ENCODE peak calls at places on chromosomes 5 and 9, in ten cellular contexts. M is RWPE1, G is upper lobe of right lung, Y is A549, D is progenitor cell of endocrine pancreas, J is mucosa of descending colon, P is stomach, A is HFFc6, I is cardiac fibroblast, K is AG09309. B is an unnamed sample.

GRCh38 chr5:78964889-78965288 is 20.2 kb downstream of the ARSB start:
- DNase-seq in A (peak; percentile 59), M (peak; percentile 51), Y (peak; percentile 38), I (peak; percentile 86), J (no peak), K (no peak), P (no peak), G (no peak), D (no peak), B (no peak)

GRCh38 chr5:79255786-79256557 is 20.0 kb downstream of the JMY start:
- DNase-seq in J (no peak), M (peak; percentile 37), G (no peak), A (peak; percentile 23), K (no peak), P (peak; percentile 40), I (peak; percentile 53), D (peak; percentile 19), Y (peak; percentile 52), B (no peak)

GRCh38 chr5:128084228-128085167 is 932 bp downstream of the SLC12A2 start:
- DNase-seq in M (peak; percentile 50), P (peak; percentile 55), K (no peak), A (peak; percentile 2), Y (peak; percentile 29), D (peak; percentile 39), I (peak; percentile 32), G (peak; percentile 75), J (peak; percentile 74), B (peak; percentile 74)

GRCh38 chr5:67353500-67353931 is 156.9 kb upstream of the CD180 start:
- DNase-seq in A (no peak), D (no peak), Y (no peak), P (no peak), I (peak; percentile 36), K (no peak), J (peak; percentile 35), G (no peak), M (no peak), B (no peak)

GRCh38 chr9:12775373-12775962 is 648 bp downstream of the LURAP1L start:
- DNase-seq in A (no peak), P (no peak), I (no peak), K (no peak), D (peak; percentile 12), M (peak; percentile 5), G (peak; percentile 66), J (no peak), Y (no peak), B (no peak)

GRCh38 chr9:37032713-37033112 is 1.4 kb downstream of the PAX5 start:
- DNase-seq in M (no peak), G (no peak), Y (no peak), K (no peak), P (no peak), I (no peak), J (no peak), A (no peak), D (no peak), B (no peak)

GRCh38 chr5:73641811-73642210 is 15.8 kb downstream of the ARHGEF28 start:
- DNase-seq in G (no peak), I (no peak), J (no peak), A (no peak), Y (no peak), P (no peak), K (no peak), M (no peak), D (no peak), B (no peak)

GRCh38 chr5:39518516-39518915 is 93.7 kb upstream of the DAB2 start:
- DNase-seq in P (no peak), G (no peak), I (peak; percentile 85), A (peak; percentile 46), M (no peak), J (no peak), Y (no peak), K (peak; percentile 84), D (no peak), B (no peak)

GRCh38 chr5:62284946-62285891 is 20.8 kb upstream of the KIF2A start:
- DNase-seq in M (no peak), J (no peak), P (no peak), I (no peak), Y (no peak), G (no peak), D (no peak), K (no peak), A (no peak), B (no peak)

DNA sequence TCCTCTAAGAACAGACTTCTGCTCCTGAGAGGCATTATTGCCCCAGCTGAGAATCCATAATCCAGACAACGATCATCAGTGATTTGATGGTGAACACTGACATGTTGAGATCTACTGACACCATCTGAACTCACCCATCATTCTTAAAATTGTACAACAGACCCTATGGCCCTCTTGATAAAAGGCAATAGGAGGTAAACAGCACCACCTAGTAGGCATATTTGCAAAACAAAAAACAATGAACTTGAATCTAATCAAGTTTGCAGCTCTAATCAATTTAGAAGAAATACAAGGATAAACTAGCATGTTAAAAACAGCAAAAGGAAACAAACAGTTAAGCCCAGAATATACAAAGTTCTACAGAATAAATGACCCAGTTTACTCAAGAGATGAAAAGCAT is 89.6 kb downstream of the SFXN1 start:
- DNase-seq in M (no peak), G (no peak), Y (no peak), J (no peak), K (no peak), A (no peak), I (no peak), P (no peak), D (no peak), B (no peak)
- TF ChIP-seq CTCF in M (no peak), G (no peak), Y (peak; percentile 20), J (no peak), K (no peak), A (no peak), I (no peak), P (no peak), D (no peak), B (no peak)

DNA sequence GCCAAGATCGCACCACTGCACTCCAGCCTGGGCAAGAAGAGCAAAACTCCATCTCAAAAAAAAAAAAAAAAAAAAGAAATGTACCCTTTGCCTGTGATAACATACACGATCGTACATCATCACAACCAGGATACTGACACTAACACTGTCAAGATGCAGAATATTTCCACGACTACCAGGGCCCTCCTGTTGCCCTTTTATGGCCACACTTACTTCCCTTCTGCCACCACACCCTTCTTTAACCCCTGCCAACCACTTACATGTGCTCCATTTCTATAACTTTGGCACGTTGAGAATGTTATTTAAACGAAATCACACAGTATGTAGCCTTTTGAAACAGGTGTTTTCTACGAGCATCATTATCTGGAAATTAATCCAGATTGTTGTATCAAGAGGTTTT is 69.0 kb upstream of the OTULINL start:
- DNase-seq in K (no peak), Y (no peak), M (no peak), I (no peak), J (no peak), G (no peak), P (no peak), D (no peak), A (no peak), B (no peak)
- TF ChIP-seq CTCF in K (no peak), Y (no peak), M (no peak), I (no peak), J (no peak), G (no peak), P (no peak), D (no peak), A (no peak), B (no peak)

GRCh38 chr9:105194234-105194633 is 50.2 kb upstream of the SLC44A1 start:
- DNase-seq in G (no peak), P (no peak), D (no peak), J (no peak), M (no peak), A (no peak), I (no peak), K (no peak), Y (no peak), B (no peak)

GRCh38 chr9:105191508-105192118 is 52.8 kb upstream of the SLC44A1 start:
- DNase-seq in K (peak; percentile 59), J (no peak), P (no peak), A (no peak), D (no peak), M (no peak), G (no peak), I (peak; percentile 62), Y (peak; percentile 64), B (no peak)

GRCh38 chr9:105187781-105188180 is 56.7 kb upstream of the SLC44A1 start:
- DNase-seq in J (no peak), G (no peak), A (peak; percentile 62), P (no peak), M (peak; percentile 83), D (no peak), Y (peak; percentile 49), I (peak; percentile 93), K (peak; percentile 64), B (no peak)

GRCh38 chr9:105193560-105193959 is 50.9 kb upstream of the SLC44A1 start:
- DNase-seq in G (no peak), P (no peak), Y (no peak), J (no peak), M (no peak), D (no peak), A (no peak), I (no peak), K (no peak), B (no peak)

DNA sequence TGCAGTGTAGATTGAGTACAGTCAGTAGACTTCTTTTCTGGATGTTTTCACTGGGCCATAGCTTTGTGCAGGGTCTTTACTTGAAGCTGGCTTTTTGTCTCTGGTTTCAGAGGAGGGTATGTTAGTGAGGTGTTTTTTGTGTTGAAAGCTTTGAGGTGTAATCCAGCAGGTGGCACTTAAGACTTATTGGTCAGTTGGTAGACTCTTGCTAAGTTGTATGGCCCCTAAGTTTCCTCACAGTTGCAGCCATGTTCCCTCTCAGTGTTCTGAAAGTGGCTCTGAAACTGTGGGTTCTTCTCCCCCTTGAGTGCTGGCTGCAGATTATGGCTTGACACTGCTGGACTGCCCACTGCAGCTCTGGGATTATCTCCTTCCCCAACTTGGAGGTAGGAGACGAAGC is 55.7 kb upstream of the SLC44A1 start:
- DNase-seq in K (no peak), J (no peak), D (no peak), M (no peak), I (peak; percentile 41), P (no peak), Y (no peak), G (no peak), A (no peak), B (no peak)
- TF ChIP-seq CTCF in K (no peak), J (no peak), D (no peak), M (no peak), I (peak; percentile 4), P (no peak), Y (no peak), G (no peak), A (peak; percentile 17), B (no peak)

GRCh38 chr5:77066823-77067442 is 20.2 kb downstream of the ZBED3 start:
- DNase-seq in I (peak; percentile 82), K (peak; percentile 34), J (no peak), D (no peak), M (no peak), G (no peak), A (peak; percentile 34), P (no peak), Y (no peak), B (no peak)

GRCh38 chr5:77066191-77066590 is 20.9 kb downstream of the ZBED3 start:
- DNase-seq in Y (no peak), D (no peak), I (no peak), M (no peak), J (no peak), G (no peak), P (no peak), A (no peak), K (no peak), B (no peak)

GRCh38 chr5:77065256-77065655 is 21.8 kb downstream of the ZBED3 start:
- DNase-seq in P (no peak), I (no peak), Y (no peak), D (no peak), K (no peak), M (no peak), A (no peak), G (no peak), J (no peak), B (no peak)

GRCh38 chr5:77064040-77064439 is 23.0 kb downstream of the ZBED3 start:
- DNase-seq in A (no peak), K (no peak), Y (no peak), P (no peak), I (no peak), G (no peak), M (no peak), J (no peak), D (no peak), B (no peak)
- TF ChIP-seq CTCF in A (peak; percentile 13), K (no peak), Y (no peak), P (peak; percentile 17), I (no peak), G (no peak), M (peak; percentile 16), J (no peak), D (peak; percentile 34), B (no peak)

B was measured in type B pancreatic cell.